ENCODE peak calls at places on chromosomes 13 and 19, in nine cellular contexts. I is CD4-positive, alpha-beta T cell; B is left cardiac atrium; R is glutamatergic neuron; G is effector CD4-positive, alpha-beta T cell; P is activated naive CD8-positive, alpha-beta T cell treated with anti-CD3 and anti-CD28 coated beads, Interleukin-2, amount 10 ng/mL, durations not matched to agents 7 days and 5 days; A is tibial nerve; N is T-helper 1 cell; Y is posterior cingulate gyrus. L is an unnamed sample.

GRCh38 chr13:65653548-65654078 is 1576.5 kb downstream of the PCDH9 start:
- DNase-seq in I (no peak), B (no peak), R (peak; percentile 75), G (no peak), P (no peak), A (no peak), N (no peak), Y (no peak), L (no peak)

GRCh38 chr19:53870485-53870844 is 2.8 kb downstream of the MYADM start:
- DNase-seq in I (no peak), B (no peak), R (no peak), G (no peak), P (no peak), A (no peak), N (no peak), Y (no peak), L (no peak)

GRCh38 chr19:50962245-50962644 is 7.1 kb downstream of the KLK6 start:
- DNase-seq in I (no peak), B (no peak), R (no peak), G (no peak), P (no peak), A (no peak), N (no peak), Y (no peak), L (no peak)

GRCh38 chr13:98556968-98557591 is 19.8 kb downstream of the STK24 start:
- DNase-seq in I (no peak), B (no peak), R (no peak), G (peak; percentile 31), P (no peak), A (no peak), N (no peak), Y (no peak), L (peak; percentile 89)

GRCh38 chr19:6378036-6378435 is 2.3 kb upstream of the PSPN start:
- DNase-seq in I (no peak), B (no peak), R (no peak), G (no peak), P (no peak), A (no peak), N (no peak), Y (no peak), L (peak; percentile 47)

GRCh38 chr13:89930861-89931260 is 1416.6 kb upstream of the MIR17HG start:
- DNase-seq in I (no peak), B (no peak), R (no peak), G (no peak), P (no peak), A (no peak), N (no peak), Y (no peak), L (no peak)

GRCh38 chr13:35631666-35632065 is 155.2 kb upstream of the MAB21L1 start:
- DNase-seq in I (no peak), B (no peak), R (no peak), G (no peak), P (no peak), A (no peak), N (no peak), Y (no peak), L (no peak)

GRCh38 chr13:30373727-30374126 is 48.6 kb upstream of the UBE2L5 start:
- DNase-seq in I (no peak), B (no peak), R (no peak), G (peak; percentile 30), P (no peak), A (no peak), N (peak; percentile 77), Y (no peak), L (no peak)

GRCh38 chr13:67829641-67830040 is 599.5 kb upstream of the PCDH9 start:
- DNase-seq in I (no peak), B (no peak), R (no peak), G (no peak), P (no peak), A (no peak), N (no peak), Y (no peak), L (no peak)

GRCh38 chr19:37218592-37218935 is 550 bp downstream of the ZNF383 start:
- DNase-seq in I (no peak), B (no peak), R (no peak), G (no peak), P (no peak), A (no peak), N (no peak), Y (no peak), L (peak; percentile 79)

GRCh38 chr13:22086593-22086992 is 415.7 kb downstream of the FGF9 start:
- DNase-seq in I (no peak), B (no peak), R (no peak), G (no peak), P (no peak), A (no peak), N (no peak), Y (no peak), L (no peak)

GRCh38 chr13:110431425-110431824 is 124.3 kb downstream of the COL4A2 start:
- DNase-seq in I (no peak), B (no peak), R (no peak), G (no peak), P (no peak), A (no peak), N (no peak), Y (no peak), L (no peak)

GRCh38 chr13:43019811-43020210 is 3.6 kb upstream of the DNAJC15 start:
- DNase-seq in I (no peak), B (no peak), R (no peak), G (no peak), P (no peak), A (no peak), N (no peak), Y (no peak), L (no peak)

GRCh38 chr19:13670846-13671245 is 93.5 kb upstream of the MRI1 start:
- DNase-seq in I (no peak), B (no peak), R (no peak), G (no peak), P (no peak), A (no peak), N (no peak), Y (no peak), L (no peak)

GRCh38 chr19:17797397-17798201 is 2.7 kb downstream of the B3GNT3 start:
- DNase-seq in I (no peak), B (no peak), R (no peak), G (no peak), P (no peak), A (no peak), N (no peak), Y (no peak), L (peak; percentile 83)

L was measured in GM23248.